ENCODE peak calls at places on chromosomes 1 and 21, in eight cellular contexts. One of them, this sample, is unnamed.

GRCh38 chr21:35398366-35398982 is 349.4 kb upstream of the RUNX1 start:
- DNase-seq in A549: no peak
- DNase-seq in transverse colon: no peak
- DNase-seq in ovary: no peak
- DNase-seq in K562: peak; percentile 18
- DNase-seq in stomach: no peak
- DNase-seq in sigmoid colon: no peak
- DNase-seq in suprapubic skin: no peak
- DNase-seq in this sample: no peak

GRCh38 chr1:169368406-169368769 is 393 bp downstream of the BLZF1 start:
- DNase-seq in sigmoid colon: no peak
- DNase-seq in K562: peak; percentile 45
- DNase-seq in A549: no peak
- DNase-seq in transverse colon: peak; percentile 23
- DNase-seq in suprapubic skin: no peak
- DNase-seq in stomach: peak; percentile 26
- DNase-seq in ovary: peak; percentile 19
- DNase-seq in this sample: peak; percentile 23

GRCh38 chr1:116345830-116346229 is 27.2 kb upstream of the ATP1A1 start:
- DNase-seq in A549: no peak
- DNase-seq in stomach: no peak
- DNase-seq in ovary: no peak
- DNase-seq in suprapubic skin: no peak
- DNase-seq in sigmoid colon: no peak
- DNase-seq in transverse colon: no peak
- DNase-seq in K562: no peak
- DNase-seq in this sample: no peak

GRCh38 chr1:214824758-214825157 is 221.8 kb downstream of the CENPF start:
- DNase-seq in transverse colon: no peak
- DNase-seq in ovary: no peak
- DNase-seq in A549: no peak
- DNase-seq in stomach: no peak
- DNase-seq in K562: peak; percentile 7
- DNase-seq in sigmoid colon: no peak
- DNase-seq in suprapubic skin: no peak
- DNase-seq in this sample: no peak

GRCh38 chr1:39919545-39919944 is 17.8 kb upstream of the MYCL start:
- DNase-seq in transverse colon: peak; percentile 56
- DNase-seq in ovary: no peak
- DNase-seq in K562: peak; percentile 86
- DNase-seq in sigmoid colon: no peak
- DNase-seq in suprapubic skin: no peak
- DNase-seq in A549: peak; percentile 62
- DNase-seq in stomach: peak; percentile 49
- DNase-seq in this sample: no peak

GRCh38 chr1:206472454-206472853 is 2.2 kb downstream of the IKBKE start:
- DNase-seq in suprapubic skin: no peak
- DNase-seq in sigmoid colon: no peak
- DNase-seq in ovary: no peak
- DNase-seq in K562: peak; percentile 58
- DNase-seq in transverse colon: peak; percentile 33
- DNase-seq in A549: no peak
- DNase-seq in stomach: no peak
- DNase-seq in this sample: peak; percentile 62

GRCh38 chr1:116089870-116090269 is 21.3 kb upstream of the MAB21L3 start:
- DNase-seq in sigmoid colon: no peak
- DNase-seq in A549: no peak
- DNase-seq in stomach: no peak
- DNase-seq in ovary: no peak
- DNase-seq in suprapubic skin: no peak
- DNase-seq in K562: no peak
- DNase-seq in transverse colon: no peak
- DNase-seq in this sample: no peak

GRCh38 chr1:44113095-44113609 is 5.5 kb upstream of the KLF17 start:
- DNase-seq in A549: no peak
- DNase-seq in ovary: no peak
- DNase-seq in stomach: no peak
- DNase-seq in K562: no peak
- DNase-seq in suprapubic skin: no peak
- DNase-seq in transverse colon: no peak
- DNase-seq in sigmoid colon: no peak
- DNase-seq in this sample: no peak

GRCh38 chr1:180219776-180220175 is 10.3 kb upstream of the LHX4 start:
- DNase-seq in transverse colon: no peak
- DNase-seq in A549: no peak
- DNase-seq in stomach: no peak
- DNase-seq in sigmoid colon: peak; percentile 58
- DNase-seq in suprapubic skin: no peak
- DNase-seq in K562: no peak
- DNase-seq in ovary: no peak
- DNase-seq in this sample: no peak

GRCh38 chr1:21334214-21335087 is 44.2 kb upstream of the ECE1 start:
- DNase-seq in stomach: peak; percentile 76
- DNase-seq in A549: peak; percentile 65
- DNase-seq in ovary: peak; percentile 78
- DNase-seq in transverse colon: peak; percentile 83
- DNase-seq in suprapubic skin: no peak
- DNase-seq in K562: peak; percentile 72
- DNase-seq in sigmoid colon: peak; percentile 90
- DNase-seq in this sample: no peak

GRCh38 chr1:21335088-21335678 is 44.9 kb upstream of the ECE1 start:
- DNase-seq in K562: no peak
- DNase-seq in ovary: no peak
- DNase-seq in transverse colon: no peak
- DNase-seq in stomach: no peak
- DNase-seq in A549: no peak
- DNase-seq in suprapubic skin: no peak
- DNase-seq in sigmoid colon: peak; percentile 65
- DNase-seq in this sample: no peak

GRCh38 chr1:21337010-21337437 is 46.8 kb upstream of the ECE1 start:
- DNase-seq in transverse colon: peak; percentile 7
- DNase-seq in A549: no peak
- DNase-seq in suprapubic skin: no peak
- DNase-seq in sigmoid colon: peak; percentile 68
- DNase-seq in ovary: no peak
- DNase-seq in K562: no peak
- DNase-seq in stomach: no peak
- DNase-seq in this sample: no peak

GRCh38 chr1:21337459-21337930 is 47.2 kb upstream of the ECE1 start:
- DNase-seq in suprapubic skin: no peak
- DNase-seq in sigmoid colon: no peak
- DNase-seq in A549: no peak
- DNase-seq in K562: no peak
- DNase-seq in transverse colon: no peak
- DNase-seq in ovary: no peak
- DNase-seq in stomach: no peak
- DNase-seq in this sample: no peak

DNA sequence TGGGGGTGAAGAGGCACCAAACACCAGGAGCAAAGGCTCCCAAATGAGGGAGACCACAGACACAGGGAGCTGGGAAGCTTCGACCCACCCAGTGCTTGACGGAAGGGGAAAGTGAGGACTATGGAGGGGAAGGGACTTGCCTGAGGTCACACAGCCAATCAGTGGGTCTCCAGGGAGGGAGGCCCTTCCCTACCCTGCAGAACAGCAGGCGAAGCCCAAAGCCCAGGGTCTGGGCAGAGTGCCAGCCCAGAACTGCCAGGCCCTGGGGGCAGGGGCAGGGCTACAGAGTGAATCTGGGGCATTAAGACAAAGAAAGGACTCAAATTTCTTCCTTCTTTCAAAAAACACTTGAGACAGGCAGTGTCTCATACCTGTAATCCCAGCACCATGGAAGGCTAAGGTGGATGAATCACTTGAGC is 45.5 kb upstream of the ECE1 start:
- DNase-seq in sigmoid colon: peak; percentile 72
- DNase-seq in suprapubic skin: no peak
- DNase-seq in stomach: no peak
- DNase-seq in ovary: no peak
- DNase-seq in A549: no peak
- DNase-seq in K562: no peak
- DNase-seq in transverse colon: peak; percentile 17
- DNase-seq in this sample: no peak
- H3K4me1 ChIP-seq in sigmoid colon: peaks cover 97% of the 10 kb centered on the region
- H3K4me1 ChIP-seq in suprapubic skin: peaks cover 97% of the 10 kb centered on the region
- H3K4me1 ChIP-seq in stomach: peaks cover 98% of the 10 kb centered on the region
- H3K4me1 ChIP-seq in ovary: peaks cover 67% of the 10 kb centered on the region
- H3K4me1 ChIP-seq in A549: peaks cover 94% of the 10 kb centered on the region
- H3K4me1 ChIP-seq in K562: peaks cover 27% of the 10 kb centered on the region
- H3K4me1 ChIP-seq in transverse colon: peaks cover 81% of the 10 kb centered on the region
- H3K4me1 ChIP-seq in this sample: peaks cover 97% of the 10 kb centered on the region

DNA sequence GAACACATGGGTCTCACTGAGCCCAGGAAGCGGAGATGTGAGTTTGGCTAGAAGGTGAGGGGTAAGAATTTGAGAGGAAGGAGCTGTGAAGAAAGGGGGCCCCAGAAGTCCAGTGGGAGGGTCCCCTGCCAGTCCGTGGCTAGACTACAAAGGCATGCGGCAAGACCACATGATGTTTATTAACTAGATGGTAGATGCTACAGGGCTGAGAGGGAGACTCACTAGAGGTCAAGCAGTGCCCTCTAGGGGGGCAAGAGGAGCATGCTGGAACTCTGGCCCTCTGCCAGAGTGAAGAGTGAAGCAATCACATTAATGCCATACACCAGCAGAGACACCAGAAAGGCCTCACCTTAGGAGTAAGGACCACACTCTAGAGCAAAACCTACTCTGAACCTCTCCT is 12.2 kb downstream of the KIAA0319L start:
- DNase-seq in sigmoid colon: no peak
- DNase-seq in A549: peak; percentile 45
- DNase-seq in stomach: no peak
- DNase-seq in transverse colon: peak; percentile 35
- DNase-seq in K562: peak; percentile 87
- DNase-seq in ovary: no peak
- DNase-seq in suprapubic skin: no peak
- DNase-seq in this sample: peak; percentile 78
- TF ChIP-seq CTCF in sigmoid colon: no peak
- TF ChIP-seq CTCF in A549: peak; percentile 15
- TF ChIP-seq CTCF in stomach: no peak
- TF ChIP-seq CTCF in transverse colon: no peak
- TF ChIP-seq CTCF in K562: peak; percentile 84
- TF ChIP-seq CTCF in ovary: no peak
- TF ChIP-seq CTCF in suprapubic skin: no peak
- TF ChIP-seq CTCF in this sample: no peak

GRCh38 chr1:196660912-196661311 is 9.1 kb downstream of the CFH start:
- DNase-seq in transverse colon: no peak
- DNase-seq in sigmoid colon: no peak
- DNase-seq in ovary: no peak
- DNase-seq in A549: peak; percentile 30
- DNase-seq in suprapubic skin: no peak
- DNase-seq in K562: peak; percentile 47
- DNase-seq in stomach: no peak
- DNase-seq in this sample: no peak
- TF ChIP-seq EP300 in transverse colon: no peak
- TF ChIP-seq EP300 in sigmoid colon: no peak
- TF ChIP-seq EP300 in ovary: no peak
- TF ChIP-seq EP300 in A549: no peak
- TF ChIP-seq EP300 in suprapubic skin: no peak
- TF ChIP-seq EP300 in K562: no peak
- TF ChIP-seq EP300 in stomach: no peak
- TF ChIP-seq EP300 in this sample: no peak

DNA sequence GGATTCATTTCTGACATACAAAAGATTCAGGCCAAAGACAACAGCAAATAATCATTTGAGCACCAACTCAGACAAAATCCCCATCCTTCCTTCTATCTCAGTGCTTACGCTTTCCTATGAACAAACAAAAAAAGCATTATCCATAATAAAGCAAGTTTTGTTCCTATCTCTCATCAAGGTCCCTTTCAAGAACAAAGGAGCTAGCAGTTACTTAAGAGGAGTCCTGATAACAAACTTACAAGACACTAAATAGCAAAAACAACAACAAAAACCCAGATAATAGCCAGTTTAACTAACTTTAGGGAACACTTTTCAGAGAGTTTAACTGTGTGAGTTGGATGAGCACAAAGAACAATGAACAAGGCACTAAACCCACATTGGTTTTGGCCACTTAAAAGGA is 10.5 kb downstream of the EVI5 start:
- DNase-seq in stomach: no peak
- DNase-seq in suprapubic skin: no peak
- DNase-seq in A549: no peak
- DNase-seq in ovary: no peak
- DNase-seq in K562: no peak
- DNase-seq in transverse colon: no peak
- DNase-seq in sigmoid colon: no peak
- DNase-seq in this sample: no peak
- H3K4me1 ChIP-seq in stomach: peaks cover 39% of the 10 kb centered on the region
- H3K4me1 ChIP-seq in suprapubic skin: no peaks in the 10 kb centered on the region
- H3K4me1 ChIP-seq in A549: no peaks in the 10 kb centered on the region
- H3K4me1 ChIP-seq in ovary: peaks cover 4% of the 10 kb centered on the region
- H3K4me1 ChIP-seq in K562: no peaks in the 10 kb centered on the region
- H3K4me1 ChIP-seq in transverse colon: no peaks in the 10 kb centered on the region
- H3K4me1 ChIP-seq in sigmoid colon: peaks cover 3% of the 10 kb centered on the region
- H3K4me1 ChIP-seq in this sample: peaks cover 7% of the 10 kb centered on the region

DNA sequence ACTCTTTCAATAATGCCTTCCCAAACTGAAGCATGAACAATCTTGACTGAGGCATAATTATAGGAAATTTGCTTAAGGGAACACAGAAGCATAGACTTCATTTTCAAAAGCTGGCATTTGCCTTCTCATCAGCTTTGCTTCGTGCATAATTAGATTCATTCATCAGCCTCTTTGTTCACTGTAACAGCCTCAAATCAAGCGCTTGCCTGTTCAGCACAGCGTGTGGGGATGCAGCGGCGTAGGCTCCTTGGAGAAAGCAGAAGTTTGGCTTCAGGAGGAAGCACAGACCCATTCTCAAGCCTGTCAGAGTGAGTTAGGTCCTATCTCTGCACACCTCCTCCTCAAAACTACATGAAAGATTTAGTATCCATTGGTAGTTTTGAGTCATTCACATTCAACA is 246.4 kb upstream of the MAP1LC3C start:
- DNase-seq in sigmoid colon: no peak
- DNase-seq in A549: no peak
- DNase-seq in stomach: no peak
- DNase-seq in suprapubic skin: no peak
- DNase-seq in ovary: no peak
- DNase-seq in K562: no peak
- DNase-seq in transverse colon: no peak
- DNase-seq in this sample: no peak
- TF ChIP-seq CTCF in sigmoid colon: no peak
- TF ChIP-seq CTCF in A549: no peak
- TF ChIP-seq CTCF in stomach: no peak
- TF ChIP-seq CTCF in suprapubic skin: no peak
- TF ChIP-seq CTCF in ovary: no peak
- TF ChIP-seq CTCF in K562: no peak
- TF ChIP-seq CTCF in transverse colon: no peak
- TF ChIP-seq CTCF in this sample: no peak

GRCh38 chr21:43585924-43586411 is 73.3 kb downstream of the HSF2BP start:
- DNase-seq in transverse colon: no peak
- DNase-seq in K562: no peak
- DNase-seq in A549: peak; percentile 98
- DNase-seq in stomach: peak; percentile 79
- DNase-seq in ovary: no peak
- DNase-seq in sigmoid colon: peak; percentile 84
- DNase-seq in suprapubic skin: no peak
- DNase-seq in this sample: no peak
- TF ChIP-seq EP300 in transverse colon: no peak
- TF ChIP-seq EP300 in K562: no peak
- TF ChIP-seq EP300 in A549: peak; percentile 96
- TF ChIP-seq EP300 in stomach: peak; percentile 45
- TF ChIP-seq EP300 in ovary: peak; percentile 59
- TF ChIP-seq EP300 in sigmoid colon: no peak
- TF ChIP-seq EP300 in suprapubic skin: peak; percentile 77
- TF ChIP-seq EP300 in this sample: no peak

GRCh38 chr1:33347650-33347992 is 26.7 kb upstream of the A3GALT2 start:
- DNase-seq in stomach: no peak
- DNase-seq in suprapubic skin: no peak
- DNase-seq in K562: peak; percentile 23
- DNase-seq in A549: peak; percentile 28
- DNase-seq in transverse colon: peak; percentile 47
- DNase-seq in sigmoid colon: peak; percentile 85
- DNase-seq in ovary: peak; percentile 51
- DNase-seq in this sample: no peak
- H3K4me1 ChIP-seq in stomach: peaks cover 70% of the 10 kb centered on the region
- H3K4me1 ChIP-seq in suprapubic skin: peaks cover 73% of the 10 kb centered on the region
- H3K4me1 ChIP-seq in K562: peaks cover 30% of the 10 kb centered on the region
- H3K4me1 ChIP-seq in A549: peaks cover 47% of the 10 kb centered on the region
- H3K4me1 ChIP-seq in transverse colon: peaks cover 35% of the 10 kb centered on the region
- H3K4me1 ChIP-seq in sigmoid colon: peaks cover 59% of the 10 kb centered on the region
- H3K4me1 ChIP-seq in ovary: peaks cover 25% of the 10 kb centered on the region
- H3K4me1 ChIP-seq in this sample: peaks cover 47% of the 10 kb centered on the region

This sample was measured in upper lobe of left lung.